ENCODE peak calls at places on chromosome 12, in five cellular contexts. Q, I, E, B and H are unnamed samples.

GRCh38 chr12:110564471-110564991 is 18.6 kb downstream of the PPTC7 start:
- DNase-seq in E (no peak), Q (peak; percentile 6), I (no peak), B (no peak), H (no peak)

GRCh38 chr12:76636141-76636692 is 76.6 kb upstream of the OSBPL8 start:
- DNase-seq in E (no peak), I (no peak), Q (no peak), B (no peak), H (no peak)

GRCh38 chr12:6684609-6685008 is 4.6 kb downstream of the ZNF384 start:
- DNase-seq in E (peak; percentile 32), Q (no peak), I (no peak), B (peak; percentile 52), H (no peak)

GRCh38 chr12:54262403-54262925 is 17.5 kb downstream of the CBX5 start:
- DNase-seq in E (no peak), Q (no peak), B (no peak), I (no peak), H (no peak)

GRCh38 chr12:12404297-12404696 is 47.4 kb downstream of the BORCS5 start:
- DNase-seq in I (no peak), B (no peak), E (no peak), Q (no peak), H (no peak)

GRCh38 chr12:64510687-64511086 is 58.8 kb downstream of the TBK1 start:
- DNase-seq in E (no peak), B (no peak), Q (no peak), I (no peak), H (no peak)

GRCh38 chr12:95820096-95820703 is 29.6 kb upstream of the NTN4 start:
- DNase-seq in E (no peak), I (no peak), Q (no peak), B (no peak), H (no peak)

GRCh38 chr12:109900752-109901580 is 892 bp downstream of the TCHP start:
- DNase-seq in I (no peak), B (peak; percentile 16), E (no peak), Q (no peak), H (no peak)

GRCh38 chr12:45718306-45718705 is 11.2 kb upstream of the ARID2 start:
- DNase-seq in B (no peak), Q (no peak), I (no peak), E (no peak), H (no peak)

GRCh38 chr12:23662966-23663365 is 286.5 kb downstream of the SOX5 start:
- DNase-seq in Q (no peak), E (no peak), B (no peak), I (no peak), H (no peak)

GRCh38 chr12:2980630-2981029 is 21.4 kb downstream of the TEAD4 start:
- DNase-seq in I (no peak), E (no peak), Q (no peak), B (no peak), H (no peak)

GRCh38 chr12:6570264-6570887 is 2.3 kb upstream of the NOP2 start:
- DNase-seq in E (peak; percentile 61), I (no peak), Q (no peak), B (peak; percentile 71), H (peak; percentile 37)

GRCh38 chr12:51009038-51009437 is 17.1 kb downstream of the SLC11A2 start:
- DNase-seq in Q (peak; percentile 95), I (no peak), E (no peak), B (peak; percentile 48), H (no peak)

GRCh38 chr12:32454866-32455265 is 55.5 kb downstream of the FGD4 start:
- DNase-seq in Q (no peak), B (no peak), I (no peak), E (no peak), H (no peak)

GRCh38 chr12:79725987-79726386 is 35.2 kb upstream of the PAWR start:
- DNase-seq in I (no peak), B (no peak), E (no peak), Q (no peak), H (no peak)

GRCh38 chr12:105499223-105499622 is 168.7 kb downstream of the C12orf75 start:
- DNase-seq in E (no peak), B (no peak), Q (no peak), I (no peak), H (no peak)

GRCh38 chr12:90152897-90153624 is 444.4 kb upstream of the ATP2B1 start:
- DNase-seq in B (no peak), Q (no peak), I (no peak), E (peak; percentile 2), H (no peak)

GRCh38 chr12:52175411-52176350 is 16.1 kb downstream of the KRT80 start:
- DNase-seq in E (no peak), B (no peak), Q (no peak), I (no peak), H (no peak)

GRCh38 chr12:59067068-59067467 is 146.8 kb upstream of the LRIG3 start:
- DNase-seq in B (no peak), Q (no peak), I (peak; percentile 86), E (no peak), H (no peak)

GRCh38 chr12:101297661-101298060 is 17.8 kb downstream of the UTP20 start:
- DNase-seq in I (no peak), B (no peak), E (no peak), Q (no peak), H (no peak)